ENCODE peak calls at places on chromosomes 1 and 21, in eight cellular contexts. F is effector memory CD4-positive, alpha-beta T cell; V is pancreas; N is M059J; J is upper lobe of right lung; W is activated CD8-positive, alpha-beta T cell treated with anti-CD3 and anti-CD28 coated beads, Interleukin-2, amount 10 ng/mL, durations not matched to agents 7 days and 5 days; K is cardiac muscle cell; S is stimulated activated CD8-positive, alpha-beta memory T cell treated with anti-CD3 and anti-CD28 coated beads, Interleukin-15, amount 100 ng/mL, for 48 hours. I is an unnamed sample.

GRCh38 chr1:163231385-163231784 is 28.7 kb upstream of the RGS5 start:
- DNase-seq in F (no peak), V (no peak), N (peak; percentile 80), J (no peak), W (no peak), K (peak; percentile 47), S (no peak), I (no peak)

GRCh38 chr1:22169816-22170215 is 26.9 kb upstream of the WNT4 start:
- DNase-seq in F (no peak), V (no peak), N (no peak), J (no peak), W (no peak), K (no peak), S (no peak), I (no peak)

GRCh38 chr1:225146478-225146877 is 217.0 kb downstream of the DNAH14 start:
- DNase-seq in F (no peak), V (no peak), N (no peak), J (no peak), W (no peak), K (no peak), S (no peak), I (no peak)

GRCh38 chr1:157367091-157367739 is 185.1 kb downstream of the FCRL5 start:
- DNase-seq in F (no peak), V (no peak), N (no peak), J (no peak), W (no peak), K (no peak), S (no peak), I (no peak)

GRCh38 chr21:33168886-33169285 is 60.9 kb upstream of the IFNAR2 start:
- DNase-seq in F (no peak), V (no peak), N (no peak), J (no peak), W (no peak), K (no peak), S (no peak), I (no peak)

GRCh38 chr1:40316595-40317393 is at the start of gene COL9A2:
- DNase-seq in F (peak; percentile 52), V (peak; percentile 37), N (peak; percentile 67), J (no peak), W (peak; percentile 47), K (peak; percentile 48), S (peak; percentile 40), I (no peak)

GRCh38 chr1:82485591-82486369 is 685.0 kb downstream of the ADGRL2 start:
- DNase-seq in F (no peak), V (no peak), N (peak; percentile 46), J (no peak), W (no peak), K (peak; percentile 18), S (no peak), I (no peak)

GRCh38 chr1:25985171-25985570 is 12.7 kb downstream of the PAFAH2 start:
- DNase-seq in F (no peak), V (no peak), N (no peak), J (no peak), W (no peak), K (no peak), S (no peak), I (no peak)

GRCh38 chr1:184442260-184442659 is 55.4 kb downstream of the C1orf21 start:
- DNase-seq in F (no peak), V (no peak), N (no peak), J (no peak), W (no peak), K (no peak), S (no peak), I (no peak)

GRCh38 chr1:167707942-167708341 is 13.8 kb upstream of the MPZL1 start:
- DNase-seq in F (no peak), V (no peak), N (no peak), J (no peak), W (no peak), K (no peak), S (no peak), I (no peak)

GRCh38 chr1:204513117-204513716 is 3.0 kb upstream of the MDM4 start:
- DNase-seq in F (peak; percentile 46), V (no peak), N (no peak), J (peak; percentile 81), W (peak; percentile 71), K (no peak), S (no peak), I (no peak)

GRCh38 chr1:3333903-3334302 is 120.6 kb upstream of the ARHGEF16 start:
- DNase-seq in F (no peak), V (peak; percentile 54), N (no peak), J (no peak), W (no peak), K (no peak), S (no peak), I (no peak)

GRCh38 chr1:162497104-162497722 is 405 bp upstream of the UHMK1 start:
- DNase-seq in F (no peak), V (no peak), N (no peak), J (no peak), W (no peak), K (no peak), S (no peak), I (no peak)